ENCODE peak calls at places on chromosomes 16 and 17, in eight cellular contexts. One of them, this sample, is unnamed.

GRCh38 chr17:31392002-31392855 is 754 bp downstream of the RAB11FIP4 start:
- DNase-seq in B cell: peak
- DNase-seq in bronchial epithelial cell: no peak
- DNase-seq in GM10248: no peak
- DNase-seq in stomach: peak
- DNase-seq in HFF-Myc: no peak
- DNase-seq in A549: no peak
- DNase-seq in adrenal gland: peak
- DNase-seq in this sample: no peak

GRCh38 chr16:30157214-30157613 is 26.2 kb upstream of the CORO1A start:
- DNase-seq in bronchial epithelial cell: no peak
- DNase-seq in adrenal gland: no peak
- DNase-seq in stomach: no peak
- DNase-seq in A549: no peak
- DNase-seq in HFF-Myc: no peak
- DNase-seq in B cell: no peak
- DNase-seq in GM10248: no peak
- DNase-seq in this sample: no peak

GRCh38 chr17:50911450-50911849 is 45.3 kb upstream of the TOB1 start:
- DNase-seq in B cell: no peak
- DNase-seq in A549: no peak
- DNase-seq in stomach: no peak
- DNase-seq in GM10248: no peak
- DNase-seq in bronchial epithelial cell: no peak
- DNase-seq in adrenal gland: no peak
- DNase-seq in HFF-Myc: no peak
- DNase-seq in this sample: no peak

GRCh38 chr17:4006745-4007211 is 42.5 kb upstream of the ATP2A3 start:
- DNase-seq in stomach: peak
- DNase-seq in GM10248: no peak
- DNase-seq in HFF-Myc: no peak
- DNase-seq in adrenal gland: no peak
- DNase-seq in A549: no peak
- DNase-seq in bronchial epithelial cell: no peak
- DNase-seq in B cell: no peak
- DNase-seq in this sample: no peak

GRCh38 chr17:78368348-78368747 is 8.5 kb upstream of the SOCS3 start:
- DNase-seq in A549: no peak
- DNase-seq in stomach: no peak
- DNase-seq in adrenal gland: no peak
- DNase-seq in GM10248: no peak
- DNase-seq in B cell: no peak
- DNase-seq in bronchial epithelial cell: no peak
- DNase-seq in HFF-Myc: no peak
- DNase-seq in this sample: no peak

GRCh38 chr17:47368262-47368661 is 44.5 kb downstream of the EFCAB13 start:
- DNase-seq in A549: no peak
- DNase-seq in GM10248: no peak
- DNase-seq in HFF-Myc: no peak
- DNase-seq in bronchial epithelial cell: no peak
- DNase-seq in B cell: no peak
- DNase-seq in adrenal gland: no peak
- DNase-seq in stomach: no peak
- DNase-seq in this sample: no peak

GRCh38 chr16:74626741-74627416 is 20.0 kb upstream of the GLG1 start:
- DNase-seq in adrenal gland: no peak
- DNase-seq in A549: no peak
- DNase-seq in GM10248: peak
- DNase-seq in HFF-Myc: no peak
- DNase-seq in B cell: no peak
- DNase-seq in stomach: no peak
- DNase-seq in bronchial epithelial cell: no peak
- DNase-seq in this sample: no peak

GRCh38 chr17:80425835-80426426 is 11.0 kb downstream of the ENDOV start:
- DNase-seq in A549: no peak
- DNase-seq in HFF-Myc: no peak
- DNase-seq in bronchial epithelial cell: no peak
- DNase-seq in B cell: no peak
- DNase-seq in stomach: no peak
- DNase-seq in adrenal gland: no peak
- DNase-seq in GM10248: no peak
- DNase-seq in this sample: no peak

GRCh38 chr17:80431246-80432195 is 16.6 kb downstream of the ENDOV start:
- DNase-seq in bronchial epithelial cell: no peak
- DNase-seq in A549: no peak
- DNase-seq in adrenal gland: no peak
- DNase-seq in GM10248: no peak
- DNase-seq in HFF-Myc: no peak
- DNase-seq in B cell: no peak
- DNase-seq in stomach: no peak
- DNase-seq in this sample: no peak

GRCh38 chr17:36534117-36534880 is at the start of gene MYO19:
- DNase-seq in adrenal gland: peak
- DNase-seq in GM10248: peak
- DNase-seq in B cell: peak
- DNase-seq in A549: peak
- DNase-seq in stomach: peak
- DNase-seq in HFF-Myc: no peak
- DNase-seq in bronchial epithelial cell: peak
- DNase-seq in this sample: peak

GRCh38 chr17:29179232-29180036 is 764 bp downstream of the MYO18A start:
- DNase-seq in bronchial epithelial cell: peak
- DNase-seq in stomach: peak
- DNase-seq in adrenal gland: peak
- DNase-seq in B cell: no peak
- DNase-seq in A549: peak
- DNase-seq in GM10248: no peak
- DNase-seq in HFF-Myc: no peak
- DNase-seq in this sample: no peak

GRCh38 chr17:46199379-46199778 is 6.2 kb upstream of the KANSL1 start:
- DNase-seq in A549: no peak
- DNase-seq in stomach: no peak
- DNase-seq in GM10248: no peak
- DNase-seq in bronchial epithelial cell: no peak
- DNase-seq in B cell: no peak
- DNase-seq in HFF-Myc: no peak
- DNase-seq in adrenal gland: no peak
- DNase-seq in this sample: no peak

DNA sequence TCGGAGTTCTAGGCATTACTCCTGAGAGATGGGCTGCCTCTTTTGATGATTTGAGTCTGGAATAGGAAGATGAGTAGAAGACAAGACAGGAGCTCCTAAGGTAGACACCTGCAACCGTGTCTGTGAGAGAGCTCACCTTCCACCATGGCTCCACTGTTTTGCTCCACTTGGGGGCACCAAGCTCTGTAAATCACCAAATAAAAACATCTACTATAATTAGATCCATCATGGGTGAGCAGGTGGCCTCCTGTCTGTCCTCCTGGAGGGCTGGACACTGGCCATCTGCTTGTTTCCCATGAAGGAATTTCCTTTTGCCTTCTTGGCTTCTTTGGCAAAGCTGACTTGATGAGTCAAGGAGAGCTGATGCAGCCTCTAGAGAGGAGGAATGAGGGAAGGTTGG is 179.0 kb downstream of the HAPSTR1 start:
- DNase-seq in bronchial epithelial cell: no peak
- DNase-seq in A549: no peak
- DNase-seq in B cell: no peak
- DNase-seq in adrenal gland: no peak
- DNase-seq in stomach: no peak
- DNase-seq in HFF-Myc: no peak
- DNase-seq in GM10248: no peak
- DNase-seq in this sample: no peak
- TF ChIP-seq CTCF in bronchial epithelial cell: no peak
- TF ChIP-seq CTCF in A549: no peak
- TF ChIP-seq CTCF in B cell: no peak
- TF ChIP-seq CTCF in adrenal gland: no peak
- TF ChIP-seq CTCF in stomach: no peak
- TF ChIP-seq CTCF in HFF-Myc: no peak
- TF ChIP-seq CTCF in GM10248: no peak
- TF ChIP-seq CTCF in this sample: no peak

GRCh38 chr16:25812215-25812614 is 120.5 kb downstream of the HS3ST4 start:
- DNase-seq in adrenal gland: no peak
- DNase-seq in stomach: no peak
- DNase-seq in HFF-Myc: no peak
- DNase-seq in A549: no peak
- DNase-seq in B cell: no peak
- DNase-seq in GM10248: no peak
- DNase-seq in bronchial epithelial cell: no peak
- DNase-seq in this sample: no peak
- TF ChIP-seq CTCF in adrenal gland: no peak
- TF ChIP-seq CTCF in stomach: no peak
- TF ChIP-seq CTCF in HFF-Myc: no peak
- TF ChIP-seq CTCF in A549: no peak
- TF ChIP-seq CTCF in B cell: no peak
- TF ChIP-seq CTCF in GM10248: no peak
- TF ChIP-seq CTCF in bronchial epithelial cell: no peak
- TF ChIP-seq CTCF in this sample: no peak

GRCh38 chr17:58595194-58595792 is 80.9 kb upstream of the MTMR4 start:
- DNase-seq in adrenal gland: no peak
- DNase-seq in bronchial epithelial cell: no peak
- DNase-seq in B cell: no peak
- DNase-seq in stomach: no peak
- DNase-seq in A549: no peak
- DNase-seq in HFF-Myc: no peak
- DNase-seq in GM10248: no peak
- DNase-seq in this sample: no peak

GRCh38 chr17:58593121-58593520 is 78.7 kb upstream of the MTMR4 start:
- DNase-seq in GM10248: no peak
- DNase-seq in bronchial epithelial cell: no peak
- DNase-seq in stomach: no peak
- DNase-seq in A549: no peak
- DNase-seq in HFF-Myc: no peak
- DNase-seq in B cell: no peak
- DNase-seq in adrenal gland: no peak
- DNase-seq in this sample: no peak

GRCh38 chr17:58590377-58590776 is 75.9 kb upstream of the MTMR4 start:
- DNase-seq in bronchial epithelial cell: no peak
- DNase-seq in B cell: no peak
- DNase-seq in A549: no peak
- DNase-seq in adrenal gland: no peak
- DNase-seq in stomach: no peak
- DNase-seq in GM10248: no peak
- DNase-seq in HFF-Myc: no peak
- DNase-seq in this sample: no peak

GRCh38 chr17:58587713-58588117 is 73.3 kb upstream of the MTMR4 start:
- DNase-seq in HFF-Myc: no peak
- DNase-seq in A549: peak
- DNase-seq in stomach: peak
- DNase-seq in bronchial epithelial cell: peak
- DNase-seq in GM10248: peak
- DNase-seq in adrenal gland: peak
- DNase-seq in B cell: peak
- DNase-seq in this sample: peak

DNA sequence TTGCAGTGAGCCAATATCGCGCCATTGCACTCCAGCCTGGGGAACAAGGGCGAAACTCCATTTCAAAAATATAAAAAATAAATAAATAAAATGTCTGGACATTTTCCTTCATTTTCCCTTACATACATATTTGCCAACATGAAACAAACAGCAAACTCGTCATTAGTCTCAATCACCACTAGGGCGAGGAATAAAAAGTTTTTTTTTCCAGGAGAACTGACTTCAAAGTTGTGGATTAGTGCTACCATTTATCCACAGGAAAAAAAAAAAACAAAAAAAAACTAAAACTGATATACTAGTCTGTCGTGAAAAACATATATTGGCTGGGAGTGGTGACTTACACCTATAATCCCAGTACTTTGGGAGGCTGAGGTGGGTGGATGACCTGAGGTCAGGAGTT is 77.0 kb upstream of the MTMR4 start:
- DNase-seq in B cell: no peak
- DNase-seq in HFF-Myc: no peak
- DNase-seq in stomach: no peak
- DNase-seq in GM10248: no peak
- DNase-seq in adrenal gland: no peak
- DNase-seq in A549: no peak
- DNase-seq in bronchial epithelial cell: no peak
- DNase-seq in this sample: no peak
- TF ChIP-seq CTCF in B cell: no peak
- TF ChIP-seq CTCF in HFF-Myc: no peak
- TF ChIP-seq CTCF in stomach: no peak
- TF ChIP-seq CTCF in GM10248: no peak
- TF ChIP-seq CTCF in adrenal gland: no peak
- TF ChIP-seq CTCF in A549: no peak
- TF ChIP-seq CTCF in bronchial epithelial cell: no peak
- TF ChIP-seq CTCF in this sample: peak

GRCh38 chr16:81216706-81217105 is 21.8 kb upstream of the BCO1 start:
- DNase-seq in A549: no peak
- DNase-seq in stomach: no peak
- DNase-seq in B cell: no peak
- DNase-seq in GM10248: no peak
- DNase-seq in HFF-Myc: no peak
- DNase-seq in bronchial epithelial cell: no peak
- DNase-seq in adrenal gland: no peak
- DNase-seq in this sample: no peak

GRCh38 chr16:81210807-81211206 is 27.7 kb upstream of the BCO1 start:
- DNase-seq in A549: no peak
- DNase-seq in B cell: no peak
- DNase-seq in adrenal gland: no peak
- DNase-seq in stomach: no peak
- DNase-seq in GM10248: no peak
- DNase-seq in HFF-Myc: no peak
- DNase-seq in bronchial epithelial cell: no peak
- DNase-seq in this sample: no peak

GRCh38 chr16:81212830-81213465 is 25.5 kb upstream of the BCO1 start:
- DNase-seq in stomach: no peak
- DNase-seq in HFF-Myc: no peak
- DNase-seq in A549: no peak
- DNase-seq in bronchial epithelial cell: no peak
- DNase-seq in B cell: no peak
- DNase-seq in GM10248: no peak
- DNase-seq in adrenal gland: no peak
- DNase-seq in this sample: no peak

GRCh38 chr16:81216114-81216513 is 22.4 kb upstream of the BCO1 start:
- DNase-seq in B cell: no peak
- DNase-seq in GM10248: no peak
- DNase-seq in adrenal gland: no peak
- DNase-seq in A549: no peak
- DNase-seq in stomach: no peak
- DNase-seq in HFF-Myc: no peak
- DNase-seq in bronchial epithelial cell: no peak
- DNase-seq in this sample: no peak

GRCh38 chr16:81214745-81215166 is 23.7 kb upstream of the BCO1 start:
- DNase-seq in GM10248: no peak
- DNase-seq in A549: peak
- DNase-seq in stomach: peak
- DNase-seq in adrenal gland: no peak
- DNase-seq in B cell: no peak
- DNase-seq in bronchial epithelial cell: peak
- DNase-seq in HFF-Myc: no peak
- DNase-seq in this sample: peak
- TF ChIP-seq CTCF in GM10248: no peak
- TF ChIP-seq CTCF in A549: peak
- TF ChIP-seq CTCF in stomach: no peak
- TF ChIP-seq CTCF in adrenal gland: no peak
- TF ChIP-seq CTCF in B cell: no peak
- TF ChIP-seq CTCF in bronchial epithelial cell: peak
- TF ChIP-seq CTCF in HFF-Myc: peak
- TF ChIP-seq CTCF in this sample: peak

GRCh38 chr16:16183562-16183961 is 39.7 kb downstream of the ABCC6 start:
- DNase-seq in HFF-Myc: no peak
- DNase-seq in GM10248: no peak
- DNase-seq in B cell: no peak
- DNase-seq in bronchial epithelial cell: no peak
- DNase-seq in A549: no peak
- DNase-seq in stomach: no peak
- DNase-seq in adrenal gland: no peak
- DNase-seq in this sample: no peak
- TF ChIP-seq CTCF in HFF-Myc: peak
- TF ChIP-seq CTCF in GM10248: no peak
- TF ChIP-seq CTCF in B cell: no peak
- TF ChIP-seq CTCF in bronchial epithelial cell: peak
- TF ChIP-seq CTCF in A549: peak
- TF ChIP-seq CTCF in stomach: no peak
- TF ChIP-seq CTCF in adrenal gland: no peak
- TF ChIP-seq CTCF in this sample: peak

This sample was measured in fibroblast of pulmonary artery.